ENCODE peak calls at places on chromosomes 3 and 15, in five cellular contexts. L, J, Q, S and U are unnamed samples.
A peak's percentile ranks its signal among the peaks of the same experiment; 100 is the strongest.

GRCh38 chr3:127789051-127789450 is 33.3 kb downstream of the MGLL start:
- DNase-seq in S (no peak), L (no peak), J (no peak), Q (no peak), U (no peak)

GRCh38 chr3:36647423-36647853 is 116.9 kb downstream of the DCLK3 start:
- DNase-seq in Q (no peak), L (peak; percentile 11), J (no peak), S (no peak), U (no peak)

GRCh38 chr3:143901105-143901504 is 52.8 kb upstream of the SLC9A9 start:
- DNase-seq in S (no peak), L (no peak), J (no peak), Q (no peak), U (no peak)

GRCh38 chr15:75238150-75238549 is 20.0 kb upstream of the GOLGA6C start:
- DNase-seq in Q (no peak), S (no peak), J (no peak), L (no peak), U (no peak)

GRCh38 chr3:140251678-140252077 is 316.7 kb downstream of the CLSTN2 start:
- DNase-seq in L (no peak), J (no peak), Q (no peak), S (no peak), U (no peak)

GRCh38 chr3:48151058-48151806 is 37.0 kb downstream of the CDC25A start:
- DNase-seq in Q (peak; percentile 81), J (peak; percentile 67), S (peak; percentile 80), L (peak; percentile 74), U (peak; percentile 72)

GRCh38 chr15:67067161-67067853 is 1.9 kb downstream of the SMAD3 start:
- DNase-seq in J (no peak), Q (no peak), S (no peak), L (peak; percentile 32), U (no peak)

GRCh38 chr15:34583399-34584320 is at the start of gene GOLGA8B:
- DNase-seq in L (peak; percentile 68), S (peak; percentile 65), Q (peak; percentile 81), J (peak; percentile 83), U (no peak)

GRCh38 chr3:144643778-144644191 is 672.2 kb downstream of the DIPK2A start:
- DNase-seq in Q (no peak), L (no peak), S (no peak), J (no peak), U (no peak)

DNA sequence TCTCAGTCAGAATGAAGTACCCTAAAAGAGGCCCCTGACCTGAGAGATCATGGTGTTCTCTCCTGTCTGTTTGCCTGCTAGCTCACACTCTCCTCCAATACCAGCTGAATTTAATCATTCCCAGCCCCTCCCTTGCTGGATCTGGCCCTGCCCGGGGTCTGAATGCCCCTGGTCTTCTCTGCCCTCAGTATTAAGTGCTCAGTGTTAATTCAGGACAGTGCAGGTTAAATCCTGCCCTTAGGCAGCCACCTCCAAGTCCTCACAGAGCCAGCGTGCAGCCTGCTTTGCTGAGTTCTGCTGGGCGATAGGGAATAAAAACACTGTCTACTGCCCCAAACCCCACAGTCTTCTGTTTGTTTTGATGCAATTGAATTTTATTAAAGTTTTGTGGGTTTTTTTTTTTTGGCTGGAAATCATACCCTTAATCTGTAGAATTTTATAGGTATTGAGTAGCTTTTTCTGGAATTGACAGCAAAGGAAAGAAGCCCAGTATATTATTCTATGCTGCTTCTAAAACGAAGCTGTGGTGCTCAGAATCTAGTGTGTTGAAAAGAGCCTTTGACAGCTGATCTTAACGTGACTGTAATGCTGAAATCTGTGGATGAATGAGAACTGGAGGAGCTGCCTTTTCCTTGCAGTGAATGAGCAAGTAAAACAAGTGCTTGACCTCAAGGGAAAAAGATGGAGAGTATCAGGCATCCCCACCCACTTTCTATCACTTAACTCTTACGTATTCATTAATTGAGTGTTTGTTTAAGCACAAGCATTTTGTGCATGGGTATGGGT is 12.3 kb upstream of the BDH1 start:
- DNase-seq in S (no peak), L (no peak), Q (no peak), J (no peak), U (no peak)
- H3K9me3 ChIP-seq in S (peaks cover 39% of the 10 kb centered on the region), L (peaks cover 25% of the 10 kb centered on the region), Q (no peaks in the 10 kb centered on the region), J (no peaks in the 10 kb centered on the region), U (no peaks in the 10 kb centered on the region)

GRCh38 chr3:166660962-166661361 is 719.1 kb downstream of the ZBBX start:
- DNase-seq in Q (no peak), S (no peak), L (no peak), J (no peak), U (no peak)
- H3K9me3 ChIP-seq in Q (no peaks in the 10 kb centered on the region), S (peaks cover 7% of the 10 kb centered on the region), L (no peaks in the 10 kb centered on the region), J (no peaks in the 10 kb centered on the region), U (no peaks in the 10 kb centered on the region)

GRCh38 chr3:63617391-63617790 is 35.1 kb upstream of the SNTN start:
- DNase-seq in J (no peak), L (no peak), Q (no peak), S (no peak), U (no peak)
- H3K9me3 ChIP-seq in J (no peaks in the 10 kb centered on the region), L (no peaks in the 10 kb centered on the region), Q (no peaks in the 10 kb centered on the region), S (no peaks in the 10 kb centered on the region), U (no peaks in the 10 kb centered on the region)

DNA sequence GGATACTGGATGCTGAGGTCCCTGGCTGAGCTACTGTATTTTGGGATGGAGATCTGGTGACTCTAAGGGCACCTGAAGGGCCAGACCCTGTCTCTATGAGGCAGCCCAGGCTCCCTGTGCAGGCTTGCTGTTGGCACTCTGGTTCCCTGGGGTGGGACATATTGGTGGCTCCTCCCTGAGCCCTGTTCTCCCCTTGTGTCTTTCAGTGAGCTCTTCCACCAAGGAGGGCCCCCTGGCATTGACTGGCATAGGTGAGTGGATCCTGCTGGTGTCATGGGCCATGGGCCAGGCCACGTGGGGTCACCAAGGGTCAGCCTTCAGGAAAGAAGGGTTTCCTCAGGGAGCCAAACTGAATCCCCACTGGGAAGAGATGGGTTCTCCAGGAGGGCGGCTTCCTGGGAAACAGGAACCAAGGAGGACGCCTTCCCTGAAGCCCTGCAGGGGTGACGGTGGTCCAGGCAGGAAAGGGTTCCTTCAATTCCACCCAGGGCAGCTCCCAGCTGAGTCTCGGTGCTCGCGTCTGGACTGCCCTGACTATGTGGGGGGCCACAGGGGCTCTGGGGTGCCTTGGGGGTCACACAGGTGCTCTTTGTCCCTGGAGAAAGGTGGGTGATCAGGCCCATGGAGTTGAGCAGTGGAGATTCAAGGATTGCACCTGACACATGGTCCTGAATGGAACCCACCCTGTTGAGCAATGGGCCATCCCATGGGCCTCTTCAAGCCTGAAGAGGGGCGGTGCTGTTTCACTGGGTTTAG is 220.4 kb downstream of the SNRPN start:
- DNase-seq in J (peak; percentile 0), L (no peak), Q (peak; percentile 17), S (peak; percentile 20), U (peak; percentile 30)
- H3K9me3 ChIP-seq in J (no peaks in the 10 kb centered on the region), L (peaks cover 39% of the 10 kb centered on the region), Q (peaks cover 23% of the 10 kb centered on the region), S (peaks cover 78% of the 10 kb centered on the region), U (peaks cover 45% of the 10 kb centered on the region)

DNA sequence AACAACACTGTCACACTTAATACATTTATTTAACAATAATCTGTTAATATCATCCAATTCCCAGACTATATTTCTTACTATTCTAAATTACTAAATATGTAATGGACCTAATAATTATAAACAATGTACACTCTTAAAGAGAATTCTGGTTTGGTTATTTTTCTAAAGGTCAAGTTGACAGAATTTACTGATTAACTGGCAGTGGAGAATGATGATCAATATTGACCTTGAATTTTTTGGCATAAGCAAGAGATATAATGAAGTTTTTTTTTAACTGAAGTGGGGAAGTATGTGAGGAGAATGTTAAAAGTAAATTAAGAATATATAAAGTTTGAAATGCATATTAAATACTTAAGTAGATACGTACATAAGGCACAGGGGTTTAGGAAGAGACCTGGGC is 33.8 kb downstream of the BCHE start:
- DNase-seq in Q (no peak), L (no peak), J (no peak), S (no peak), U (no peak)
- H3K9me3 ChIP-seq in Q (no peaks in the 10 kb centered on the region), L (no peaks in the 10 kb centered on the region), J (no peaks in the 10 kb centered on the region), S (no peaks in the 10 kb centered on the region), U (no peaks in the 10 kb centered on the region)